ENCODE peak calls at places on chromosomes 12 and 14, in eight cellular contexts. One of them, this sample, is unnamed.

GRCh38 chr12:113005759-113006158 is 27.4 kb downstream of the OAS2 start:
- DNase-seq in EL: peak
- DNase-seq in neural progenitor cell: peak
- DNase-seq in NCI-H2029: no peak
- DNase-seq in HuH-7.5: no peak
- DNase-seq in stimulated activated CD4-positive, alpha-beta T cell treated with anti-CD3 and anti-CD28 coated beads, Interleukin-2, amount 100 ng/mL, for 48 hours: no peak
- DNase-seq in activated T-helper 9 cell treated with anti-CD3 and anti-CD28 coated beads, Interleukin-2, amount 50 U/mL, for 16 hours: no peak
- DNase-seq in CD8-positive, alpha-beta T cell: no peak
- DNase-seq in this sample: no peak

GRCh38 chr14:98548071-98548686 is 723.8 kb downstream of the BCL11B start:
- DNase-seq in stimulated activated CD4-positive, alpha-beta T cell treated with anti-CD3 and anti-CD28 coated beads, Interleukin-2, amount 100 ng/mL, for 48 hours: peak
- DNase-seq in neural progenitor cell: no peak
- DNase-seq in NCI-H2029: no peak
- DNase-seq in EL: no peak
- DNase-seq in CD8-positive, alpha-beta T cell: no peak
- DNase-seq in activated T-helper 9 cell treated with anti-CD3 and anti-CD28 coated beads, Interleukin-2, amount 50 U/mL, for 16 hours: no peak
- DNase-seq in HuH-7.5: no peak
- DNase-seq in this sample: no peak

GRCh38 chr12:3022411-3022810 is 54.8 kb upstream of the TSPAN9 start:
- DNase-seq in NCI-H2029: no peak
- DNase-seq in neural progenitor cell: no peak
- DNase-seq in CD8-positive, alpha-beta T cell: no peak
- DNase-seq in stimulated activated CD4-positive, alpha-beta T cell treated with anti-CD3 and anti-CD28 coated beads, Interleukin-2, amount 100 ng/mL, for 48 hours: no peak
- DNase-seq in activated T-helper 9 cell treated with anti-CD3 and anti-CD28 coated beads, Interleukin-2, amount 50 U/mL, for 16 hours: no peak
- DNase-seq in HuH-7.5: no peak
- DNase-seq in EL: no peak
- DNase-seq in this sample: no peak

GRCh38 chr12:6315704-6316597 is 5.5 kb downstream of the PLEKHG6 start:
- DNase-seq in stimulated activated CD4-positive, alpha-beta T cell treated with anti-CD3 and anti-CD28 coated beads, Interleukin-2, amount 100 ng/mL, for 48 hours: no peak
- DNase-seq in neural progenitor cell: no peak
- DNase-seq in NCI-H2029: no peak
- DNase-seq in HuH-7.5: no peak
- DNase-seq in CD8-positive, alpha-beta T cell: no peak
- DNase-seq in activated T-helper 9 cell treated with anti-CD3 and anti-CD28 coated beads, Interleukin-2, amount 50 U/mL, for 16 hours: no peak
- DNase-seq in EL: no peak
- DNase-seq in this sample: no peak

GRCh38 chr12:25924535-25925001 is 33.9 kb upstream of the RASSF8 start:
- DNase-seq in NCI-H2029: no peak
- DNase-seq in CD8-positive, alpha-beta T cell: no peak
- DNase-seq in EL: peak
- DNase-seq in neural progenitor cell: peak
- DNase-seq in HuH-7.5: no peak
- DNase-seq in stimulated activated CD4-positive, alpha-beta T cell treated with anti-CD3 and anti-CD28 coated beads, Interleukin-2, amount 100 ng/mL, for 48 hours: no peak
- DNase-seq in activated T-helper 9 cell treated with anti-CD3 and anti-CD28 coated beads, Interleukin-2, amount 50 U/mL, for 16 hours: no peak
- DNase-seq in this sample: no peak

GRCh38 chr12:45583011-45583657 is 146.4 kb upstream of the ARID2 start:
- DNase-seq in HuH-7.5: no peak
- DNase-seq in CD8-positive, alpha-beta T cell: no peak
- DNase-seq in stimulated activated CD4-positive, alpha-beta T cell treated with anti-CD3 and anti-CD28 coated beads, Interleukin-2, amount 100 ng/mL, for 48 hours: no peak
- DNase-seq in neural progenitor cell: no peak
- DNase-seq in activated T-helper 9 cell treated with anti-CD3 and anti-CD28 coated beads, Interleukin-2, amount 50 U/mL, for 16 hours: no peak
- DNase-seq in EL: no peak
- DNase-seq in NCI-H2029: no peak
- DNase-seq in this sample: no peak

GRCh38 chr14:100675664-100676063 is 51.0 kb upstream of the DLK1 start:
- DNase-seq in activated T-helper 9 cell treated with anti-CD3 and anti-CD28 coated beads, Interleukin-2, amount 50 U/mL, for 16 hours: no peak
- DNase-seq in EL: no peak
- DNase-seq in CD8-positive, alpha-beta T cell: no peak
- DNase-seq in HuH-7.5: no peak
- DNase-seq in stimulated activated CD4-positive, alpha-beta T cell treated with anti-CD3 and anti-CD28 coated beads, Interleukin-2, amount 100 ng/mL, for 48 hours: no peak
- DNase-seq in NCI-H2029: no peak
- DNase-seq in neural progenitor cell: no peak
- DNase-seq in this sample: no peak

GRCh38 chr14:68624541-68625220 is 168.2 kb downstream of the ZFP36L1 start:
- DNase-seq in CD8-positive, alpha-beta T cell: no peak
- DNase-seq in stimulated activated CD4-positive, alpha-beta T cell treated with anti-CD3 and anti-CD28 coated beads, Interleukin-2, amount 100 ng/mL, for 48 hours: no peak
- DNase-seq in neural progenitor cell: no peak
- DNase-seq in HuH-7.5: no peak
- DNase-seq in NCI-H2029: no peak
- DNase-seq in EL: no peak
- DNase-seq in activated T-helper 9 cell treated with anti-CD3 and anti-CD28 coated beads, Interleukin-2, amount 50 U/mL, for 16 hours: no peak
- DNase-seq in this sample: no peak

GRCh38 chr14:61140872-61141271 is 140.3 kb downstream of the TMEM30B start:
- DNase-seq in EL: peak
- DNase-seq in activated T-helper 9 cell treated with anti-CD3 and anti-CD28 coated beads, Interleukin-2, amount 50 U/mL, for 16 hours: no peak
- DNase-seq in CD8-positive, alpha-beta T cell: no peak
- DNase-seq in HuH-7.5: no peak
- DNase-seq in stimulated activated CD4-positive, alpha-beta T cell treated with anti-CD3 and anti-CD28 coated beads, Interleukin-2, amount 100 ng/mL, for 48 hours: no peak
- DNase-seq in neural progenitor cell: no peak
- DNase-seq in NCI-H2029: peak
- DNase-seq in this sample: no peak

GRCh38 chr12:12716151-12716844 is 870 bp upstream of the CDKN1B start:
- DNase-seq in NCI-H2029: no peak
- DNase-seq in stimulated activated CD4-positive, alpha-beta T cell treated with anti-CD3 and anti-CD28 coated beads, Interleukin-2, amount 100 ng/mL, for 48 hours: no peak
- DNase-seq in CD8-positive, alpha-beta T cell: no peak
- DNase-seq in neural progenitor cell: no peak
- DNase-seq in HuH-7.5: peak
- DNase-seq in activated T-helper 9 cell treated with anti-CD3 and anti-CD28 coated beads, Interleukin-2, amount 50 U/mL, for 16 hours: no peak
- DNase-seq in EL: peak
- DNase-seq in this sample: no peak

GRCh38 chr14:99360774-99361595 is 89.0 kb upstream of the BCL11B start:
- DNase-seq in NCI-H2029: no peak
- DNase-seq in neural progenitor cell: no peak
- DNase-seq in activated T-helper 9 cell treated with anti-CD3 and anti-CD28 coated beads, Interleukin-2, amount 50 U/mL, for 16 hours: no peak
- DNase-seq in stimulated activated CD4-positive, alpha-beta T cell treated with anti-CD3 and anti-CD28 coated beads, Interleukin-2, amount 100 ng/mL, for 48 hours: no peak
- DNase-seq in CD8-positive, alpha-beta T cell: no peak
- DNase-seq in EL: no peak
- DNase-seq in HuH-7.5: no peak
- DNase-seq in this sample: no peak

GRCh38 chr14:93331375-93332031 is 1.3 kb downstream of the BTBD7 start:
- DNase-seq in NCI-H2029: no peak
- DNase-seq in HuH-7.5: no peak
- DNase-seq in stimulated activated CD4-positive, alpha-beta T cell treated with anti-CD3 and anti-CD28 coated beads, Interleukin-2, amount 100 ng/mL, for 48 hours: no peak
- DNase-seq in neural progenitor cell: peak
- DNase-seq in EL: no peak
- DNase-seq in CD8-positive, alpha-beta T cell: no peak
- DNase-seq in activated T-helper 9 cell treated with anti-CD3 and anti-CD28 coated beads, Interleukin-2, amount 50 U/mL, for 16 hours: no peak
- DNase-seq in this sample: no peak

GRCh38 chr12:125192690-125193221 is 127.5 kb downstream of the AACS start:
- DNase-seq in NCI-H2029: no peak
- DNase-seq in stimulated activated CD4-positive, alpha-beta T cell treated with anti-CD3 and anti-CD28 coated beads, Interleukin-2, amount 100 ng/mL, for 48 hours: no peak
- DNase-seq in EL: no peak
- DNase-seq in neural progenitor cell: no peak
- DNase-seq in activated T-helper 9 cell treated with anti-CD3 and anti-CD28 coated beads, Interleukin-2, amount 50 U/mL, for 16 hours: no peak
- DNase-seq in HuH-7.5: no peak
- DNase-seq in CD8-positive, alpha-beta T cell: no peak
- DNase-seq in this sample: no peak

GRCh38 chr14:69317780-69318179 is 57.8 kb downstream of the GALNT16 start:
- DNase-seq in neural progenitor cell: no peak
- DNase-seq in CD8-positive, alpha-beta T cell: no peak
- DNase-seq in stimulated activated CD4-positive, alpha-beta T cell treated with anti-CD3 and anti-CD28 coated beads, Interleukin-2, amount 100 ng/mL, for 48 hours: no peak
- DNase-seq in EL: no peak
- DNase-seq in NCI-H2029: no peak
- DNase-seq in HuH-7.5: no peak
- DNase-seq in activated T-helper 9 cell treated with anti-CD3 and anti-CD28 coated beads, Interleukin-2, amount 50 U/mL, for 16 hours: no peak
- DNase-seq in this sample: no peak